ENCODE peak calls at places on chromosomes 7 and 10, in seven cellular contexts. One of them, this sample, is unnamed.

GRCh38 chr10:14574885-14575284 is 199.8 kb downstream of the FAM107B start:
- DNase-seq in foreskin fibroblast: no peak
- DNase-seq in heart left ventricle: no peak
- DNase-seq in sigmoid colon: no peak
- DNase-seq in colonic mucosa: no peak
- DNase-seq in cardiac fibroblast: no peak
- DNase-seq in astrocyte: no peak
- DNase-seq in this sample: no peak

GRCh38 chr7:16212610-16213009 is 208.7 kb downstream of the CRPPA start:
- DNase-seq in foreskin fibroblast: no peak
- DNase-seq in heart left ventricle: no peak
- DNase-seq in sigmoid colon: no peak
- DNase-seq in colonic mucosa: peak
- DNase-seq in cardiac fibroblast: no peak
- DNase-seq in astrocyte: no peak
- DNase-seq in this sample: no peak

GRCh38 chr7:106178593-106179134 is 66.6 kb upstream of the SYPL1 start:
- DNase-seq in foreskin fibroblast: peak
- DNase-seq in heart left ventricle: no peak
- DNase-seq in sigmoid colon: no peak
- DNase-seq in colonic mucosa: no peak
- DNase-seq in cardiac fibroblast: peak
- DNase-seq in astrocyte: peak
- DNase-seq in this sample: no peak

GRCh38 chr7:146492017-146492416 is 375.4 kb downstream of the CNTNAP2 start:
- DNase-seq in foreskin fibroblast: no peak
- DNase-seq in heart left ventricle: no peak
- DNase-seq in sigmoid colon: no peak
- DNase-seq in colonic mucosa: no peak
- DNase-seq in cardiac fibroblast: no peak
- DNase-seq in astrocyte: no peak
- DNase-seq in this sample: no peak

GRCh38 chr7:117588352-117588794 is 108.5 kb downstream of the CFTR start:
- DNase-seq in foreskin fibroblast: no peak
- DNase-seq in heart left ventricle: no peak
- DNase-seq in sigmoid colon: no peak
- DNase-seq in colonic mucosa: no peak
- DNase-seq in cardiac fibroblast: peak
- DNase-seq in astrocyte: peak
- DNase-seq in this sample: no peak

GRCh38 chr10:91313761-91314520 is 93.5 kb downstream of the PCGF5 start:
- DNase-seq in foreskin fibroblast: peak
- DNase-seq in heart left ventricle: no peak
- DNase-seq in sigmoid colon: no peak
- DNase-seq in colonic mucosa: no peak
- DNase-seq in cardiac fibroblast: peak
- DNase-seq in astrocyte: peak
- DNase-seq in this sample: no peak

GRCh38 chr7:24907311-24907886 is 72.6 kb downstream of the OSBPL3 start:
- DNase-seq in foreskin fibroblast: peak
- DNase-seq in heart left ventricle: no peak
- DNase-seq in sigmoid colon: no peak
- DNase-seq in colonic mucosa: no peak
- DNase-seq in cardiac fibroblast: peak
- DNase-seq in astrocyte: peak
- DNase-seq in this sample: no peak

GRCh38 chr7:159010951-159011820 is 133.5 kb downstream of the VIPR2 start:
- DNase-seq in foreskin fibroblast: no peak
- DNase-seq in heart left ventricle: no peak
- DNase-seq in sigmoid colon: peak
- DNase-seq in colonic mucosa: no peak
- DNase-seq in cardiac fibroblast: no peak
- DNase-seq in astrocyte: no peak
- DNase-seq in this sample: no peak

GRCh38 chr10:128982179-128982915 is 484.7 kb upstream of the MGMT start:
- DNase-seq in foreskin fibroblast: no peak
- DNase-seq in heart left ventricle: no peak
- DNase-seq in sigmoid colon: no peak
- DNase-seq in colonic mucosa: no peak
- DNase-seq in cardiac fibroblast: no peak
- DNase-seq in astrocyte: no peak
- DNase-seq in this sample: no peak
- H3K4me3 ChIP-seq in foreskin fibroblast: no peak
- H3K4me3 ChIP-seq in heart left ventricle: no peak
- H3K4me3 ChIP-seq in sigmoid colon: no peak
- H3K4me3 ChIP-seq in colonic mucosa: no peak
- H3K4me3 ChIP-seq in cardiac fibroblast: no peak
- H3K4me3 ChIP-seq in astrocyte: no peak
- H3K4me3 ChIP-seq in this sample: no peak

GRCh38 chr7:4641091-4641666 is 40.9 kb upstream of the FOXK1 start:
- DNase-seq in foreskin fibroblast: no peak
- DNase-seq in heart left ventricle: no peak
- DNase-seq in sigmoid colon: no peak
- DNase-seq in colonic mucosa: no peak
- DNase-seq in cardiac fibroblast: no peak
- DNase-seq in astrocyte: no peak
- DNase-seq in this sample: no peak
- TF ChIP-seq CTCF in foreskin fibroblast: no peak
- TF ChIP-seq CTCF in heart left ventricle: no peak
- TF ChIP-seq CTCF in sigmoid colon: peak
- TF ChIP-seq CTCF in colonic mucosa: no peak
- TF ChIP-seq CTCF in cardiac fibroblast: peak
- TF ChIP-seq CTCF in astrocyte: no peak
- TF ChIP-seq CTCF in this sample: no peak

GRCh38 chr7:32070406-32071360 is at the start of gene PDE1C:
- DNase-seq in foreskin fibroblast: peak
- DNase-seq in heart left ventricle: peak
- DNase-seq in sigmoid colon: no peak
- DNase-seq in colonic mucosa: no peak
- DNase-seq in cardiac fibroblast: no peak
- DNase-seq in astrocyte: no peak
- DNase-seq in this sample: peak
- H3K4me3 ChIP-seq in foreskin fibroblast: peak
- H3K4me3 ChIP-seq in heart left ventricle: peak
- H3K4me3 ChIP-seq in sigmoid colon: peak
- H3K4me3 ChIP-seq in colonic mucosa: peak
- H3K4me3 ChIP-seq in cardiac fibroblast: peak
- H3K4me3 ChIP-seq in astrocyte: peak
- H3K4me3 ChIP-seq in this sample: peak

DNA sequence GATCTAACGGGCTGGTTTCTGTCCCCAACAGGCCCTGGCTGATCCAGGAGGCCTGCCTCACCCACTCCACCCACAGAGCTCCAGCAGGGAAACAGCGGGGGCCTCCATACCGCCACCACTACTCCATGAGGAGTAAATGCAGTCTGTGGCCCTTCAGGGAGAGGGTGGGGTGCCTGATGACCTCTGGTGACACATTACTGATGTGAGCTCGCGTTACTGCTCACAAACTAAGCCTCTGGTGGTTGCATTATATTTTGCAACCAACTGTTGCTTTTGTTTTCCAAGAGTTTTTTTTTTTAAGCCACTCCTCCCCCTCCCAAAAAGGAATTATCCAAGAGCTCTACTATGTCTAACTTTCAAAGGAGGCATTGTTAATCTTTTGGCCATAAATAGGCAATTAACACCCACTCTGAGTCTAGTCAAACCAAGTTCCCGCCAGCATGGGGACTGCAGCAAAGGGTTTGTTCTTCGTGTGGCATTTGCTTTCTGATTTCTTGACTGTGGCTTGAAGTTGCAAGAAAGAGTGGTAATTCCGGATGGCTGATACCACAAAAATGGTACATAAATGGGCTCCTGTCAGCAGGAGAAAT is 72.6 kb downstream of the FAM53B start:
- DNase-seq in foreskin fibroblast: peak
- DNase-seq in heart left ventricle: peak
- DNase-seq in sigmoid colon: peak
- DNase-seq in colonic mucosa: no peak
- DNase-seq in cardiac fibroblast: peak
- DNase-seq in astrocyte: peak
- DNase-seq in this sample: peak
- TF ChIP-seq CTCF in foreskin fibroblast: no peak
- TF ChIP-seq CTCF in heart left ventricle: peak
- TF ChIP-seq CTCF in sigmoid colon: no peak
- TF ChIP-seq CTCF in colonic mucosa: no peak
- TF ChIP-seq CTCF in cardiac fibroblast: peak
- TF ChIP-seq CTCF in astrocyte: no peak
- TF ChIP-seq CTCF in this sample: peak

GRCh38 chr10:29635711-29636144 is 957 bp upstream of the SVIL start:
- DNase-seq in foreskin fibroblast: peak
- DNase-seq in heart left ventricle: no peak
- DNase-seq in sigmoid colon: no peak
- DNase-seq in colonic mucosa: peak
- DNase-seq in cardiac fibroblast: peak
- DNase-seq in astrocyte: peak
- DNase-seq in this sample: no peak
- H3K4me3 ChIP-seq in foreskin fibroblast: no peak
- H3K4me3 ChIP-seq in heart left ventricle: no peak
- H3K4me3 ChIP-seq in sigmoid colon: no peak
- H3K4me3 ChIP-seq in colonic mucosa: peak
- H3K4me3 ChIP-seq in cardiac fibroblast: no peak
- H3K4me3 ChIP-seq in astrocyte: peak
- H3K4me3 ChIP-seq in this sample: no peak

GRCh38 chr10:2143213-2143882 is 406.0 kb upstream of the ADARB2 start:
- DNase-seq in foreskin fibroblast: no peak
- DNase-seq in heart left ventricle: no peak
- DNase-seq in sigmoid colon: no peak
- DNase-seq in colonic mucosa: no peak
- DNase-seq in cardiac fibroblast: no peak
- DNase-seq in astrocyte: no peak
- DNase-seq in this sample: no peak

DNA sequence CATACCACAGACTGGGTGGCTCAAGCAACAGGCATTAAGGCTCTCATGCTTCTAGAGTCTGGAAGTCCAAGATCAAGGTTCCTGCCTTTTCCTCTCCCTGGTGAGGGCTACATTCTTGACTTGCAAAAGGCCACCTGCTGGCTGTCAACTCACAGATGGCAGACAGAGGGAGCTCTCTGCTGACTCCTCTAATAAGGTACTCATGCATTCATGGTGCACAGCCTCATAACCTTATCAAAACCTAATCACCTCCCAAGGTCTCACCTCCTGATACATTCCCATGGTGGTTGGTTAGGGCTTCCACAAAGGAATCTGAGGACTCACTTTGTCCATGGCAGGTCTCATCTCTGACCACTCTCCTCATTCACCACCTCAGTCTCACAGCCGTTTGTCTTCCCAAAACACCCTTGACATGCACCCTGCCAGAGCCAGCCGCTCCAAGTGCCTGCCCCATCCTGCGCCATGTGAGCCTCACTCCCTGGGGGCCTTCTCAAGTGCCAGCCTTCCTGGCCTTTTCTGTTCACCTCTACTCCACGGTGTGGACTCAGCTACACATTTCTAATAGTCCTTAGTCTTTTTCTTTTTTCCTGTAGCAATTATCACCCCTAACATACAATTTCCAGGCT is 400.3 kb upstream of the ADARB2 start:
- DNase-seq in foreskin fibroblast: no peak
- DNase-seq in heart left ventricle: no peak
- DNase-seq in sigmoid colon: no peak
- DNase-seq in colonic mucosa: no peak
- DNase-seq in cardiac fibroblast: no peak
- DNase-seq in astrocyte: no peak
- DNase-seq in this sample: no peak
- TF ChIP-seq CTCF in foreskin fibroblast: no peak
- TF ChIP-seq CTCF in heart left ventricle: no peak
- TF ChIP-seq CTCF in sigmoid colon: no peak
- TF ChIP-seq CTCF in colonic mucosa: no peak
- TF ChIP-seq CTCF in cardiac fibroblast: no peak
- TF ChIP-seq CTCF in astrocyte: no peak
- TF ChIP-seq CTCF in this sample: peak

DNA sequence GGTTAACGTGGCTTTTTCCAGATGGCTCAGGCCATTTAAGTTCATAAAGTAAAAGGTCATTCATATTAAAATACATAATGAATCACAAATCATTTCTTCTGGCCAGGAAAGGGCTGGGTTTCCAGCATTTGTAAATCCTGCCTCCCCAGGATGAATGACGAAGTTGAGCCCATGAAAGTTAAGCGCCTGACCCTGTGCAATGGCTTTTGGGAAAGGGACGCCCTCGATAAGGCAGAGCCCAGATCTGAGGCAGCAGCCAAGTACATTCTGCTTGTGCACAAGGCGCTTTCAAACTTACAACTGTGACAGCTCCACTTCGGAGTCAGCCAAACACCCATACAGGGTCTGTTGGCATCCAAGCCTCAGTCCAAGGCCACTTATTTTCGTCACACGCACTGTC is 2.8 kb downstream of the GIMAP6 start:
- DNase-seq in foreskin fibroblast: no peak
- DNase-seq in heart left ventricle: peak
- DNase-seq in sigmoid colon: no peak
- DNase-seq in colonic mucosa: no peak
- DNase-seq in cardiac fibroblast: no peak
- DNase-seq in astrocyte: no peak
- DNase-seq in this sample: peak
- H3K4me3 ChIP-seq in foreskin fibroblast: no peak
- H3K4me3 ChIP-seq in heart left ventricle: peak
- H3K4me3 ChIP-seq in sigmoid colon: no peak
- H3K4me3 ChIP-seq in colonic mucosa: no peak
- H3K4me3 ChIP-seq in cardiac fibroblast: no peak
- H3K4me3 ChIP-seq in astrocyte: no peak
- H3K4me3 ChIP-seq in this sample: peak